ENCODE peak calls at places on chromosomes 5 and 9, in six cellular contexts. One of them, this sample, is unnamed. For H3K9me3, the result is how much of the 10 kb centered on the place peaks cover.

GRCh38 chr9:93555370-93555769 is 21.0 kb upstream of the PHF2 start:
- DNase-seq in CD8-positive, alpha-beta memory T cell: no peak
- DNase-seq in breast epithelium: no peak
- DNase-seq in pancreas: no peak
- DNase-seq in osteoblast: no peak
- DNase-seq in heart left ventricle: no peak
- DNase-seq in this sample: no peak

GRCh38 chr5:17185776-17186175 is 31.7 kb upstream of the BASP1 start:
- DNase-seq in CD8-positive, alpha-beta memory T cell: no peak
- DNase-seq in osteoblast: peak
- DNase-seq in pancreas: no peak
- DNase-seq in breast epithelium: no peak
- DNase-seq in heart left ventricle: peak
- DNase-seq in this sample: peak

GRCh38 chr9:129305246-129305645 is 127.2 kb upstream of the IER5L start:
- DNase-seq in pancreas: no peak
- DNase-seq in heart left ventricle: no peak
- DNase-seq in osteoblast: no peak
- DNase-seq in breast epithelium: peak
- DNase-seq in CD8-positive, alpha-beta memory T cell: no peak
- DNase-seq in this sample: no peak

GRCh38 chr5:27571681-27572080 is 533.3 kb upstream of the CDH9 start:
- DNase-seq in CD8-positive, alpha-beta memory T cell: no peak
- DNase-seq in heart left ventricle: no peak
- DNase-seq in pancreas: no peak
- DNase-seq in osteoblast: no peak
- DNase-seq in breast epithelium: no peak
- DNase-seq in this sample: no peak

GRCh38 chr5:103866169-103866568 is 303.6 kb upstream of the NUDT12 start:
- DNase-seq in osteoblast: no peak
- DNase-seq in heart left ventricle: no peak
- DNase-seq in CD8-positive, alpha-beta memory T cell: no peak
- DNase-seq in pancreas: no peak
- DNase-seq in breast epithelium: no peak
- DNase-seq in this sample: no peak

GRCh38 chr9:127308559-127309429 is 44.2 kb downstream of the GARNL3 start:
- DNase-seq in CD8-positive, alpha-beta memory T cell: no peak
- DNase-seq in breast epithelium: no peak
- DNase-seq in pancreas: no peak
- DNase-seq in osteoblast: no peak
- DNase-seq in heart left ventricle: no peak
- DNase-seq in this sample: no peak

GRCh38 chr5:16152601-16153568 is 26.7 kb downstream of the MARCHF11 start:
- DNase-seq in heart left ventricle: no peak
- DNase-seq in CD8-positive, alpha-beta memory T cell: no peak
- DNase-seq in osteoblast: no peak
- DNase-seq in breast epithelium: no peak
- DNase-seq in pancreas: no peak
- DNase-seq in this sample: no peak

GRCh38 chr5:133528841-133529240 is 83.5 kb downstream of the FSTL4 start:
- DNase-seq in heart left ventricle: no peak
- DNase-seq in osteoblast: no peak
- DNase-seq in pancreas: no peak
- DNase-seq in CD8-positive, alpha-beta memory T cell: no peak
- DNase-seq in breast epithelium: no peak
- DNase-seq in this sample: no peak

GRCh38 chr9:109035684-109036423 is 22.6 kb upstream of the CTNNAL1 start:
- DNase-seq in breast epithelium: no peak
- DNase-seq in heart left ventricle: peak
- DNase-seq in osteoblast: no peak
- DNase-seq in CD8-positive, alpha-beta memory T cell: no peak
- DNase-seq in pancreas: no peak
- DNase-seq in this sample: peak

GRCh38 chr5:5135957-5136676 is 4.0 kb upstream of the ADAMTS16 start:
- DNase-seq in CD8-positive, alpha-beta memory T cell: no peak
- DNase-seq in heart left ventricle: no peak
- DNase-seq in osteoblast: peak
- DNase-seq in breast epithelium: no peak
- DNase-seq in pancreas: no peak
- DNase-seq in this sample: no peak

GRCh38 chr9:33044162-33044673 is 19.1 kb downstream of the DNAJA1 start:
- DNase-seq in heart left ventricle: peak
- DNase-seq in osteoblast: peak
- DNase-seq in pancreas: peak
- DNase-seq in breast epithelium: peak
- DNase-seq in CD8-positive, alpha-beta memory T cell: peak
- DNase-seq in this sample: peak

GRCh38 chr5:154967419-154968024 is 26.6 kb downstream of the MRPL22 start:
- DNase-seq in heart left ventricle: no peak
- DNase-seq in pancreas: no peak
- DNase-seq in breast epithelium: no peak
- DNase-seq in CD8-positive, alpha-beta memory T cell: no peak
- DNase-seq in osteoblast: no peak
- DNase-seq in this sample: no peak

GRCh38 chr9:126122901-126123616 is 203.6 kb upstream of the MVB12B start:
- DNase-seq in osteoblast: no peak
- DNase-seq in pancreas: no peak
- DNase-seq in breast epithelium: no peak
- DNase-seq in heart left ventricle: no peak
- DNase-seq in CD8-positive, alpha-beta memory T cell: no peak
- DNase-seq in this sample: no peak

GRCh38 chr9:133515240-133515610 is 9.5 kb downstream of the MYMK start:
- DNase-seq in breast epithelium: no peak
- DNase-seq in heart left ventricle: no peak
- DNase-seq in CD8-positive, alpha-beta memory T cell: no peak
- DNase-seq in pancreas: no peak
- DNase-seq in osteoblast: peak
- DNase-seq in this sample: peak

GRCh38 chr5:169006878-169007790 is 293.8 kb downstream of the SLIT3 start:
- DNase-seq in osteoblast: peak
- DNase-seq in pancreas: no peak
- DNase-seq in heart left ventricle: no peak
- DNase-seq in CD8-positive, alpha-beta memory T cell: no peak
- DNase-seq in breast epithelium: no peak
- DNase-seq in this sample: no peak

GRCh38 chr5:166340039-166340438 is 1951.4 kb upstream of the WWC1 start:
- DNase-seq in heart left ventricle: no peak
- DNase-seq in osteoblast: no peak
- DNase-seq in breast epithelium: no peak
- DNase-seq in CD8-positive, alpha-beta memory T cell: no peak
- DNase-seq in pancreas: no peak
- DNase-seq in this sample: no peak

GRCh38 chr9:136545065-136545965 is 533 bp downstream of the NOTCH1 start:
- DNase-seq in osteoblast: no peak
- DNase-seq in heart left ventricle: no peak
- DNase-seq in CD8-positive, alpha-beta memory T cell: peak
- DNase-seq in breast epithelium: no peak
- DNase-seq in pancreas: peak
- DNase-seq in this sample: no peak

GRCh38 chr5:134509308-134510040 is 16.0 kb upstream of the JADE2 start:
- DNase-seq in heart left ventricle: peak
- DNase-seq in CD8-positive, alpha-beta memory T cell: no peak
- DNase-seq in pancreas: peak
- DNase-seq in osteoblast: no peak
- DNase-seq in breast epithelium: peak
- DNase-seq in this sample: peak

DNA sequence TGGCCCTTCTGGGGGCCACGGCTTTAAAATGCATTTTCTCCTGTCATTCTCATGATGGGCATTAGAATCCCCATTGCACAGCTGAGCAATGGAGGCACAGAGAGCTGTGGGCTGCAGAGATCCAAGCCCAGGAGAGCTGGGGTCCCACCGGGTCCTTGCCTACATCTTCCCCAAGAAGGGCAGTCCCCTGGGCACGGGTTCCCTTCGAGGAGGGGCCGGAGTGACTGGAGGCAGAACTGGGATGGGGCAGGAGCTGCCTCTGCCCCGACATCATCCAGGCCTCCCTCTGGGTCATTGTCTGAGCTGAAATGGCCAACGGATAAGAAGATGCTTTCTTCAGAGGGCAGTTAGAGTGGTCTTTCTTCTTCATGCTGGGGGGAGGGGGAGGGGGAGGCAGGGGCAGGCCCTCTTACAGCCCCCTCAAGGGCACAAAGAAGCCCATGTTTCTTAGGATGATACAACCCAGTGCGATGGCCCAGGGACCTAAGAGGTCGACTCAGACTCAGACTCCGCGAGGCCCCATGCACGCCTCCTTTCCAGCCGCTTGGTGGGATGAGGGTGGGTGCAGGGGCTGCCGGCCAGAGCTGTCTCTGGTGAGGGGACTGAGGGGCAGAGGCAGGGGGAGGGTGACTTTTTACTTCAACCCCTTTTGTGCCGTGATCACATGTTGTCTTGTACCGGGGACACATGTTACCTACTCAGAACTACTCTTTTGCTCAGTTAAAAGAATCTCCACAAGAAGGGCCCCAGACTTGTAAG is 112.4 kb upstream of the IRX2 start:
- DNase-seq in breast epithelium: no peak
- DNase-seq in pancreas: no peak
- DNase-seq in heart left ventricle: no peak
- DNase-seq in CD8-positive, alpha-beta memory T cell: no peak
- DNase-seq in osteoblast: peak
- DNase-seq in this sample: no peak
- H3K9me3 ChIP-seq in breast epithelium: under half
- H3K9me3 ChIP-seq in pancreas: under half
- H3K9me3 ChIP-seq in heart left ventricle: under half
- H3K9me3 ChIP-seq in CD8-positive, alpha-beta memory T cell: under half
- H3K9me3 ChIP-seq in osteoblast: under half
- H3K9me3 ChIP-seq in this sample: under half

DNA sequence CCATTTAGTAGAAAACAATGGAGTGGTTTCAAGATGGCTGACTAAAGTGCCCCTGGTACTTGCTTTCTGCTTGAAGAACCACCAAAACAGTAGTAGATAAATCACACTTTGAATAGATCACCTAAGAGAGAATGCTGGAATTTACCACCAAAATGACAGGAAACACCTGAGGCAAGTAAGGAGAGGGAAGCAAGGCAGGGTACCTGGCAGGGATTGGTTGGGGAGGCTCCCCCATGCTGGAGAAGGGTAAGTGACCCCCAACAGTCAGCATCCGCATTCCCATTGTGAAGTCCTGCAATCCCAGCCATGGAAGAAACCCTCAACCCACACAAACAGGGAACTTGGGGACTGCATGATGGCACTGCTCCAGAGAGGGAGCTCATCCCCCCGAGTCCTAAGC is 105.5 kb downstream of the PLPP1 start:
- DNase-seq in osteoblast: no peak
- DNase-seq in breast epithelium: no peak
- DNase-seq in heart left ventricle: no peak
- DNase-seq in CD8-positive, alpha-beta memory T cell: no peak
- DNase-seq in pancreas: no peak
- DNase-seq in this sample: no peak
- H3K9me3 ChIP-seq in osteoblast: under half
- H3K9me3 ChIP-seq in breast epithelium: under half
- H3K9me3 ChIP-seq in heart left ventricle: under half
- H3K9me3 ChIP-seq in CD8-positive, alpha-beta memory T cell: under half
- H3K9me3 ChIP-seq in pancreas: under half
- H3K9me3 ChIP-seq in this sample: under half

DNA sequence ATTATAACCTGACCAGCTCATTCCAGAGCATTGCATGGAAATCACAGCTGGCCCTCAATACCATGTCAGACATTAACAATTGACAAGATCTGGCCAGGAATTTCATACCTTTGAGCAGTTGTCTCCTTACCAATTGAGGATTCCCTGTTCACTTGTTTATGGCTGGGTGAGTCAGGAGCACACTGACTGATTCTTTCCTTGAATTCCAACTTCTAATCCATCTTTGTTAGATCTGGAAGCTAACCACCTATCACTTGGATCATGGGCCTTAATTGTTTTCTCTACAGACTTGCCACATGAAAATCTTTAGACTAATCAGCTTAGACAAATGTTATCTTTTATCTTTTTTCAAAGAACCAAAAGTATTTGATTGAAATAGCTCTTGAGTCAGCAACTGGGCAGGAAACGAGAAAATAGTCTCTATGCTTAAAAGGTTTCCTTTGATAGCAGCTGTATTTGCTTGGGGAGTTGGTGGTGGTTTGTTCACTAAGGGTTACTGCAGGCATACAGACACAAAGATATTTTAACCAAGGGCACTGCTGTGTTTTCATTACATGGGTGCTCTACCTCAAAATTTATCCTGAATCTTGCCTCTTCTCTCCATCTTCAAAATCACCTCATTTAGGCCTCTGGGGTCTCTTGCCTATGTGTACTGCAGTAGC is 196.9 kb upstream of the NMUR2 start:
- DNase-seq in pancreas: no peak
- DNase-seq in CD8-positive, alpha-beta memory T cell: no peak
- DNase-seq in osteoblast: no peak
- DNase-seq in heart left ventricle: no peak
- DNase-seq in breast epithelium: no peak
- DNase-seq in this sample: no peak
- H3K9me3 ChIP-seq in pancreas: under half
- H3K9me3 ChIP-seq in CD8-positive, alpha-beta memory T cell: under half
- H3K9me3 ChIP-seq in osteoblast: under half
- H3K9me3 ChIP-seq in heart left ventricle: under half
- H3K9me3 ChIP-seq in breast epithelium: under half
- H3K9me3 ChIP-seq in this sample: under half

DNA sequence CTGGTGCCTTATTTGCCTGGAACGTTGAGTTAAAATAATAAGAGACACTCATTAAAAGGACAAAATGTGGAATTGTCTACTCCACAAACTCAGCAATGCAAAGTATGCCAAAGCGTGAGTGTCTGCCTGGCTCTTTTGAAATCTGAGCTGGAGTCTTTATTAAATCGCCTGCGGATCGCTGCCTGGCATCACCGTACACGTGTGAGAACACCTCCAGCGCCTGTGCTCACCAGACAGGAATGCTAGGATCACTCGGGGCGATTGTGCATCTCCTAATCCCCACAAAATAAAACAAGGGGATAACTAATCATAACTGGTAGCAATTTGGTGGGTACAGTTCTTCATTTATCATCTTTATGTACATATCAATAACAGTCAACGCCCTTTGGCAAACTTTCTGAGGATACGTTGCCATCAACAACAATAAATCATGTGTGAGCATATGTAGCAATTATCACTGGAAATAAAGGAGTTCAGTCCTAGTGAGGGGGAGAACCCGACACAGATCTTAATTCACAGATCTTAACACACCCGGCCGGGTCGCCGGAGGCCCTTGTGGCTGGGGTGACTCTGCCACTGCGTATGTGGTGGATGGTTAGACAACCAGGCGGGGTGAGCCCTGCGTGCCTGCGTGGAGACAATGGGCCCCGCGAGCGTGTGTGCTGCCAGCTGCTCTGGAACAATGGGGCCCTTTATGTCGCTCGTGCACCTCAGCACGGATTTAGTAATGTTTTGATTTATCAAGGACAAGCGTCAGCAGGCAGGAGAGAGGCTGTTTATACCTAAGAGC is 284.9 kb upstream of the IRX1 start:
- DNase-seq in heart left ventricle: no peak
- DNase-seq in pancreas: no peak
- DNase-seq in osteoblast: no peak
- DNase-seq in CD8-positive, alpha-beta memory T cell: no peak
- DNase-seq in breast epithelium: peak
- DNase-seq in this sample: no peak
- H3K9me3 ChIP-seq in heart left ventricle: under half
- H3K9me3 ChIP-seq in pancreas: under half
- H3K9me3 ChIP-seq in osteoblast: under half
- H3K9me3 ChIP-seq in CD8-positive, alpha-beta memory T cell: under half
- H3K9me3 ChIP-seq in breast epithelium: under half
- H3K9me3 ChIP-seq in this sample: under half

GRCh38 chr5:178336889-178337785 is 104.5 kb upstream of the PHYKPL start:
- DNase-seq in breast epithelium: peak
- DNase-seq in pancreas: peak
- DNase-seq in heart left ventricle: peak
- DNase-seq in CD8-positive, alpha-beta memory T cell: no peak
- DNase-seq in osteoblast: no peak
- DNase-seq in this sample: peak
- H3K9me3 ChIP-seq in breast epithelium: under half
- H3K9me3 ChIP-seq in pancreas: under half
- H3K9me3 ChIP-seq in heart left ventricle: under half
- H3K9me3 ChIP-seq in CD8-positive, alpha-beta memory T cell: under half
- H3K9me3 ChIP-seq in osteoblast: under half
- H3K9me3 ChIP-seq in this sample: under half